ENCODE peak calls at places on chromosomes 11 and 22, in nine cellular contexts. K, A, B, C, O, Z, D, Y and J are unnamed samples.

GRCh38 chr22:26214466-26214865 is 45.2 kb downstream of the SEZ6L start:
- DNase-seq in Y (no peak), O (no peak), B (no peak), A (no peak), K (no peak), C (no peak), D (no peak), Z (no peak), J (no peak)

GRCh38 chr11:61917357-61918109 is at the start of gene RAB3IL1:
- DNase-seq in Y (peak; percentile 80), K (peak; percentile 26), C (peak; percentile 52), O (peak; percentile 47), D (no peak), B (no peak), A (peak; percentile 47), Z (peak; percentile 41), J (peak; percentile 85)

GRCh38 chr22:37604875-37605274 is 3.8 kb upstream of the GGA1 start:
- DNase-seq in A (no peak), Y (no peak), O (no peak), D (no peak), Z (no peak), B (no peak), K (no peak), C (no peak), J (no peak)

GRCh38 chr11:3106736-3107524 is 49.7 kb upstream of the CARS1 start:
- DNase-seq in D (no peak), C (no peak), B (no peak), K (no peak), Z (no peak), Y (no peak), O (no peak), A (no peak), J (peak; percentile 3)

GRCh38 chr11:109994896-109995295 is 98.3 kb upstream of the ZC3H12C start:
- DNase-seq in D (no peak), Y (no peak), A (no peak), B (no peak), O (no peak), Z (no peak), K (no peak), C (no peak), J (no peak)

GRCh38 chr11:65489061-65489705 is 9.7 kb upstream of the MALAT1 start:
- DNase-seq in B (peak; percentile 87), Z (no peak), A (peak; percentile 82), O (no peak), K (peak; percentile 86), Y (peak; percentile 72), D (no peak), C (peak; percentile 82), J (peak; percentile 71)

GRCh38 chr22:37496651-37497599 is 10.7 kb upstream of the MFNG start:
- DNase-seq in C (peak; percentile 77), A (peak; percentile 86), B (peak; percentile 62), O (no peak), Z (no peak), D (no peak), K (peak; percentile 94), Y (no peak), J (no peak)

GRCh38 chr11:125445731-125446130 is 50.3 kb downstream of the FEZ1 start:
- DNase-seq in C (no peak), Y (no peak), O (no peak), D (no peak), B (no peak), Z (no peak), K (no peak), A (no peak), J (no peak)

GRCh38 chr22:45503071-45503815 is 560 bp downstream of the FBLN1 start:
- DNase-seq in O (no peak), Z (no peak), K (no peak), D (no peak), Y (no peak), B (no peak), A (no peak), C (no peak), J (no peak)

GRCh38 chr11:38160433-38160832 is 1562.4 kb upstream of the RAG2 start:
- DNase-seq in D (no peak), Z (no peak), K (no peak), A (no peak), O (no peak), B (no peak), Y (no peak), C (no peak), J (no peak)

GRCh38 chr22:44365196-44365802 is 52.5 kb upstream of the SHISAL1 start:
- DNase-seq in K (no peak), O (no peak), Z (no peak), A (no peak), B (no peak), D (no peak), Y (peak; percentile 19), C (no peak), J (no peak)

GRCh38 chr22:22595001-22595835 is 36.2 kb upstream of the PRAME start:
- DNase-seq in K (no peak), B (no peak), C (no peak), A (no peak), D (no peak), Z (no peak), Y (no peak), O (no peak), J (no peak)

GRCh38 chr22:27668828-27669797 is 132.4 kb downstream of the MN1 start:
- DNase-seq in Y (peak; percentile 88), K (peak; percentile 86), Z (no peak), O (no peak), C (peak; percentile 52), D (no peak), B (peak; percentile 93), A (peak; percentile 40), J (no peak)